ENCODE peak calls at places on chromosomes 3 and 15, in five cellular contexts. M is hepatocyte, K is AG04450, Z is psoas muscle, L is aorta. B is an unnamed sample.

GRCh38 chr15:41695750-41696436 is 35.7 kb downstream of the MGA start:
- DNase-seq in M (peak; percentile 35), K (peak; percentile 16), Z (no peak), L (no peak), B (no peak)

GRCh38 chr3:105154692-105155091 is 212.0 kb upstream of the ALCAM start:
- DNase-seq in M (no peak), K (no peak), Z (no peak), L (no peak), B (no peak)

GRCh38 chr3:107407355-107407754 is 30.1 kb downstream of the CCDC54 start:
- DNase-seq in M (no peak), K (no peak), Z (no peak), L (no peak), B (no peak)

GRCh38 chr3:48684480-48685143 is 1.1 kb downstream of the NCKIPSD start:
- DNase-seq in M (no peak), K (no peak), Z (no peak), L (peak; percentile 76), B (no peak)

GRCh38 chr15:96416218-96416933 is 85.9 kb downstream of the NR2F2 start:
- DNase-seq in M (no peak), K (no peak), Z (no peak), L (no peak), B (no peak)

GRCh38 chr15:69394556-69395282 is 19.4 kb upstream of the KIF23 start:
- DNase-seq in M (peak; percentile 87), K (no peak), Z (peak; percentile 91), L (peak; percentile 95), B (peak; percentile 75)

GRCh38 chr3:63193647-63194046 is 84.5 kb upstream of the SYNPR start:
- DNase-seq in M (peak; percentile 55), K (no peak), Z (no peak), L (no peak), B (no peak)

GRCh38 chr3:65953301-65953812 is 85.4 kb downstream of the MAGI1 start:
- DNase-seq in M (peak; percentile 91), K (no peak), Z (no peak), L (no peak), B (no peak)

GRCh38 chr3:174414902-174415301 is 444.2 kb upstream of the NAALADL2 start:
- DNase-seq in M (no peak), K (no peak), Z (no peak), L (no peak), B (no peak)

GRCh38 chr3:87836026-87836425 is 222.8 kb downstream of the CGGBP1 start:
- DNase-seq in M (no peak), K (no peak), Z (no peak), L (no peak), B (no peak)

GRCh38 chr15:99250001-99250400 is 620 bp upstream of the TTC23 start:
- DNase-seq in M (no peak), K (no peak), Z (no peak), L (no peak), B (no peak)

GRCh38 chr3:8183627-8184026 is 318.0 kb upstream of the LMCD1 start:
- DNase-seq in M (no peak), K (no peak), Z (no peak), L (no peak), B (no peak)

GRCh38 chr15:31440754-31441298 is 114.2 kb downstream of the KLF13 start:
- DNase-seq in M (peak; percentile 49), K (no peak), Z (peak; percentile 80), L (peak; percentile 78), B (no peak)

GRCh38 chr3:188956839-188957489 is 214.8 kb upstream of the TPRG1 start:
- DNase-seq in M (peak; percentile 83), K (no peak), Z (no peak), L (no peak), B (no peak)

GRCh38 chr3:140499114-140499757 is 178.6 kb upstream of the TRIM42 start:
- DNase-seq in M (peak; percentile 45), K (no peak), Z (no peak), L (no peak), B (no peak)

GRCh38 chr15:83106994-83107840 is at the start of gene TM6SF1:
- DNase-seq in M (peak; percentile 26), K (no peak), Z (peak; percentile 83), L (peak; percentile 76), B (peak; percentile 17)

GRCh38 chr3:119395923-119396358 is 67.5 kb downstream of the TMEM39A start:
- DNase-seq in M (no peak), K (no peak), Z (no peak), L (no peak), B (no peak)

GRCh38 chr3:49793486-49794085 is 6.1 kb downstream of the CDHR4 start:
- DNase-seq in M (no peak), K (no peak), Z (no peak), L (peak; percentile 69), B (no peak)

GRCh38 chr3:59049671-59050331 is at the start of gene CFAP20DC:
- DNase-seq in M (peak; percentile 98), K (peak; percentile 71), Z (peak; percentile 93), L (peak; percentile 95), B (peak; percentile 93)

GRCh38 chr3:40690696-40691597 is 166.2 kb downstream of the ZNF621 start:
- DNase-seq in M (no peak), K (no peak), Z (peak; percentile 87), L (peak; percentile 85), B (peak; percentile 68)

GRCh38 chr3:184289426-184289938 is 9.6 kb upstream of the PSMD2 start:
- DNase-seq in M (peak; percentile 48), K (no peak), Z (peak; percentile 71), L (peak; percentile 75), B (peak; percentile 64)

GRCh38 chr3:184291738-184292445 is 7.1 kb upstream of the PSMD2 start:
- DNase-seq in M (no peak), K (no peak), Z (no peak), L (no peak), B (no peak)

GRCh38 chr3:184290331-184290730 is 8.7 kb upstream of the PSMD2 start:
- DNase-seq in M (no peak), K (no peak), Z (no peak), L (no peak), B (no peak)

GRCh38 chr3:184295771-184296170 is 3.3 kb upstream of the PSMD2 start:
- DNase-seq in M (no peak), K (no peak), Z (no peak), L (peak; percentile 5), B (no peak)

DNA sequence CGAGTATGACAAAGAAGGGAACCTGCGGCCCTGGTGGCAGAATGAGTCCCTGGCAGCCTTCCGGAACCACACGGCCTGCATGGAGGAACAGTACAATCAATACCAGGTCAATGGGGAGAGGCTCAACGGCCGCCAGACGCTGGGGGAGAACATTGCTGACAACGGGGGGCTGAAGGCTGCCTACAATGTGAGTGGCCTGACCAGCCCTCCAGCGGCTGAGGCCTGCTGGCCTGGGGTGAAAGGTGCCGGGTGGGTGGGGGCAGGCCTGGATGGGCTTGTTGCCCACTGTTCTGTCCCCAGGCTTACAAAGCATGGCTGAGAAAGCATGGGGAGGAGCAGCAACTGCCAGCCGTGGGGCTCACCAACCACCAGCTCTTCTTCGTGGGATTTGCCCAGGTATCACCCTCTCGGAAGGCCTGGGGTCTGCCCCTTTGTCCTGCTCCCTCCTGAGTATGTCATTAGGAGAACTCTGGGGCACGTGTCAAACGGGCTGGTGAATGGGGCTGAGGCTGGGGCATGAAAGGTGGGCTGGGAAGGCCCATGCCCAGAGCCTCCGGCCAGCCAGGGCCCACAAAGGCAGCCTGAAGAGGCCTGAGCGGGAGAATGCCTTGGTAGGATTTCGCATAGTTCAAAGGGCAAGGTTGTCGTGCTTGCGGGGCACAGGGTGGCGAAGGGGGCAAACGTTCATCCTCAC is 7.8 kb upstream of the PSMD2 start:
- DNase-seq in M (no peak), K (no peak), Z (no peak), L (no peak), B (no peak)
- H3K4me3 ChIP-seq in M (no peak overlapping the region), K (no peak overlapping the region), Z (no peak overlapping the region), L (no peak overlapping the region), B (no peak overlapping the region)

DNA sequence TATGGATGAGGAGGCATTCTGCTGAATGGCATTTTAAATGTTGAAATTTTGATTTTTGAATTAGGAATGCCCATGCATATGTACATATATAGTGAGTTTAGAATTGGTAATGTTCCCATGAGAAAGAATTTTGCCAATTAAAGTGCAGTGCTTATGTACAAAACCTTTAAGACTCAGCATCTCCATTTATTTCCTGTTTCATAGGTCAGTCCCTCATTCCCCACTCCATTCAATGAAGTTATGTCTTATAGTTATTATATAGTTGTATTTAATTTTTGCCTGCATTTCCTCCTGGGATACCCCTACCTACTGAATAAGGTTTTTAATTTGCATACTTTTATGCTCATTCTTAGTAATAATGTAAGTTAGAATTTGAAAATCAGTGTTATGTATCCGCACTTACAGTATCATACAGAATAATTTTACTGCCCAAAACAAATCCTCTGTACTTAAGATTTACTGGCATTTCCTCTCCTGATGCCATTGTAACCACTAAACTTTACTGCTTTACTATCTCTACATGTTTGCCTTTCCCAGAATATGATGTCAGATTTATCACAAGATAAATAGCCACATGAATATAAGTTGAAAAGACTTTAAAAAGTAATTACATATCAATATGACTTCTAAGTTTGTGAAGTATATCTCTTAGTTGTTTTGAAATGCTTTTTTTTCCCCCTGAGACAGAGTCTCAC is 389.1 kb upstream of the NDN start:
- DNase-seq in M (no peak), K (no peak), Z (no peak), L (no peak), B (no peak)
- H3K9me3 ChIP-seq in M (no peaks in the 10 kb centered on the region), K (peaks cover 14% of the 10 kb centered on the region), Z (peaks cover 9% of the 10 kb centered on the region), L (no peaks in the 10 kb centered on the region), B (no peaks in the 10 kb centered on the region)

GRCh38 chr3:150912501-150912900 is 7.3 kb upstream of the MINDY4B start:
- DNase-seq in M (no peak), K (no peak), Z (no peak), L (no peak), B (no peak)
- H3K27me3 ChIP-seq in M (no peaks in the 10 kb centered on the region), K (no peaks in the 10 kb centered on the region), Z (no peaks in the 10 kb centered on the region), L (no peaks in the 10 kb centered on the region), B (peaks cover 36% of the 10 kb centered on the region)

GRCh38 chr3:52301042-52301441 is 13.4 kb downstream of the GLYCTK start:
- DNase-seq in M (no peak), K (no peak), Z (no peak), L (no peak), B (no peak)

GRCh38 chr3:52299815-52300611 is 12.4 kb downstream of the GLYCTK start:
- DNase-seq in M (peak; percentile 84), K (no peak), Z (no peak), L (no peak), B (no peak)

GRCh38 chr3:52297242-52298146 is 9.9 kb downstream of the GLYCTK start:
- DNase-seq in M (no peak), K (no peak), Z (no peak), L (no peak), B (no peak)

GRCh38 chr3:52298147-52299098 is 10.8 kb downstream of the GLYCTK start:
- DNase-seq in M (peak; percentile 79), K (no peak), Z (no peak), L (no peak), B (no peak)

GRCh38 chr3:52299247-52299657 is 11.6 kb downstream of the GLYCTK start:
- DNase-seq in M (no peak), K (no peak), Z (no peak), L (no peak), B (no peak)
- H3K4me3 ChIP-seq in M (no peak overlapping the region), K (no peak overlapping the region), Z (no peak overlapping the region), L (no peak overlapping the region), B (no peak overlapping the region)

GRCh38 chr3:61780455-61781239 is 219.3 kb downstream of the PTPRG start:
- DNase-seq in M (no peak), K (no peak), Z (no peak), L (no peak), B (no peak)
- H3K9me3 ChIP-seq in M (no peaks in the 10 kb centered on the region), K (no peaks in the 10 kb centered on the region), Z (no peaks in the 10 kb centered on the region), L (no peaks in the 10 kb centered on the region), B (no peaks in the 10 kb centered on the region)

GRCh38 chr3:44363591-44363990 is 25.0 kb downstream of the TCAIM start:
- DNase-seq in M (peak; percentile 9), K (no peak), Z (no peak), L (no peak), B (no peak)
- H3K27me3 ChIP-seq in M (no peaks in the 10 kb centered on the region), K (no peaks in the 10 kb centered on the region), Z (no peaks in the 10 kb centered on the region), L (no peaks in the 10 kb centered on the region), B (no peaks in the 10 kb centered on the region)

GRCh38 chr3:158104346-158105020 is 1.7 kb downstream of the SHOX2 start:
- DNase-seq in M (no peak), K (no peak), Z (no peak), L (no peak), B (no peak)
- H3K4me3 ChIP-seq in M (no peak overlapping the region), K (no peak overlapping the region), Z (no peak overlapping the region), L (peak overlapping the region; percentile 13), B (peak overlapping the region; percentile 69)